ENCODE peak calls at places on chromosome 9, in five cellular contexts. Y, V, B, T and F are unnamed samples. For H3K79me1, the result is how much of the 10 kb centered on the place peaks cover.

GRCh38 chr9:130265431-130266235 is at the start of gene HMCN2:
- DNase-seq in B (peak), V (peak), Y (peak), T (peak), F (peak)

GRCh38 chr9:17490110-17490509 is 88.8 kb upstream of the SH3GL2 start:
- DNase-seq in V (no peak), T (no peak), B (no peak), Y (no peak), F (no peak)

GRCh38 chr9:70130266-70130665 is 86.6 kb downstream of the MAMDC2 start:
- DNase-seq in V (no peak), B (no peak), T (no peak), Y (no peak), F (peak)

GRCh38 chr9:134602547-134603362 is 38.8 kb upstream of the COL5A1 start:
- DNase-seq in Y (no peak), T (peak), V (peak), B (no peak), F (peak)

GRCh38 chr9:91810286-91810905 is 139.6 kb downstream of the ROR2 start:
- DNase-seq in B (peak), T (no peak), Y (no peak), V (no peak), F (no peak)

GRCh38 chr9:17486401-17486800 is 92.5 kb upstream of the SH3GL2 start:
- DNase-seq in V (no peak), T (no peak), Y (no peak), B (no peak), F (no peak)

GRCh38 chr9:134304712-134305111 is 21.5 kb upstream of the RXRA start:
- DNase-seq in V (no peak), Y (no peak), B (no peak), T (no peak), F (no peak)

GRCh38 chr9:107312651-107313050 is 29.6 kb downstream of the RAD23B start:
- DNase-seq in Y (no peak), V (no peak), B (no peak), T (peak), F (no peak)

GRCh38 chr9:135516132-135516860 is 4.9 kb upstream of the LCN1 start:
- DNase-seq in Y (no peak), B (no peak), T (no peak), V (peak), F (no peak)

GRCh38 chr9:120482424-120483186 is 97.4 kb downstream of the CDK5RAP2 start:
- DNase-seq in V (no peak), T (no peak), B (no peak), Y (no peak), F (no peak)

GRCh38 chr9:95157491-95158151 is 159.9 kb downstream of the FANCC start:
- DNase-seq in T (peak), Y (no peak), V (no peak), B (no peak), F (no peak)

GRCh38 chr9:117266855-117267497 is 147.9 kb downstream of the ASTN2 start:
- DNase-seq in B (no peak), V (no peak), T (no peak), Y (no peak), F (no peak)

GRCh38 chr9:108600896-108601295 is 254.9 kb downstream of the ACTL7B start:
- DNase-seq in Y (no peak), V (no peak), T (no peak), B (no peak), F (no peak)

GRCh38 chr9:114282926-114283325 is 40.0 kb upstream of the ORM1 start:
- DNase-seq in Y (no peak), T (peak), V (peak), B (no peak), F (peak)

GRCh38 chr9:128339761-128340690 is at the start of gene SLC27A4:
- DNase-seq in Y (peak), B (peak), V (peak), T (peak), F (peak)

GRCh38 chr9:99403371-99403770 is 181.3 kb downstream of the SEC61B start:
- DNase-seq in V (no peak), B (no peak), Y (no peak), T (no peak), F (peak)

GRCh38 chr9:113131689-113132151 is 19.1 kb upstream of the SLC31A2 start:
- DNase-seq in V (no peak), T (peak), Y (no peak), B (peak), F (peak)

GRCh38 chr9:112558476-112558875 is 71.8 kb downstream of the KIAA1958 start:
- DNase-seq in B (no peak), Y (no peak), V (no peak), T (no peak), F (peak)

GRCh38 chr9:121771418-121771817 is 120.0 kb downstream of the DAB2IP start:
- DNase-seq in B (no peak), T (peak), V (no peak), Y (no peak), F (no peak)

GRCh38 chr9:32742296-32742695 is 41.0 kb upstream of the TMEM215 start:
- DNase-seq in B (no peak), V (no peak), T (no peak), Y (no peak), F (peak)

GRCh38 chr9:32570262-32570661 is 2.7 kb downstream of the NDUFB6 start:
- DNase-seq in Y (no peak), B (no peak), T (no peak), V (no peak), F (no peak)

GRCh38 chr9:37005517-37006140 is 28.4 kb downstream of the PAX5 start:
- DNase-seq in B (no peak), T (no peak), Y (no peak), V (no peak), F (no peak)

GRCh38 chr9:128372188-128372641 is 1.0 kb downstream of the URM1 start:
- DNase-seq in V (no peak), Y (no peak), T (no peak), B (no peak), F (no peak)

GRCh38 chr9:113520109-113520642 is 56.6 kb downstream of the RGS3 start:
- DNase-seq in V (no peak), Y (no peak), T (peak), B (no peak), F (no peak)

GRCh38 chr9:125822902-125823301 is 75.7 kb downstream of the PBX3 start:
- DNase-seq in B (no peak), T (no peak), Y (no peak), V (no peak), F (no peak)

GRCh38 chr9:96449844-96450612 is at the start of gene HABP4:
- DNase-seq in T (peak), B (peak), V (peak), Y (peak), F (peak)

GRCh38 chr9:15370496-15371464 is 51.9 kb upstream of the SNAPC3 start:
- DNase-seq in V (no peak), Y (peak), T (no peak), B (no peak), F (no peak)
- H3K27ac ChIP-seq in V (no peak), Y (no peak), T (no peak), B (no peak), F (no peak)

DNA sequence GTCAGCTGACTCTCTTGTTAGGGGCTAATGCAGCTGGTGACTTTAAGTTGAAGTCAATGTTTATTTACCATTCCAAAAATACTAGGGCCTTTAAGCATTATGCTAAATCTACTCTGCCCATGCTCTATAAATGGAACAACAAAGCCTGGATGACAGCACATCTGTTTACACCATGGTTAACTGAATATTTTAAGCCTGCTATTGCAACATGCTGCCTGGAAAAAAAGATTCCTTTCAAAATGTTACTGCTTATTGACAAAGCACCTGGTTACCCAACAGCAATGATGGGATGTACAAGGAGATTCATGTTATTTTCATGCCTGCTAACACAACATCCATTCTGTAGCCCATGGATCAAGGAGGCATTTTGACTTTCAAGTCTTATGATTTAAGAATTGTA is 309.2 kb downstream of the NTRK2 start:
- DNase-seq in T (peak), B (no peak), V (no peak), Y (no peak), F (peak)
- H3K79me1 ChIP-seq in T (under half), B (under half), V (under half), Y (under half), F (under half)

GRCh38 chr9:77291714-77292113 is 114.4 kb downstream of the VPS13A start:
- DNase-seq in V (peak), B (no peak), Y (peak), T (peak), F (peak)
- H2BK12ac ChIP-seq in V (no peak), B (peak), Y (no peak), T (no peak), F (no peak)

DNA sequence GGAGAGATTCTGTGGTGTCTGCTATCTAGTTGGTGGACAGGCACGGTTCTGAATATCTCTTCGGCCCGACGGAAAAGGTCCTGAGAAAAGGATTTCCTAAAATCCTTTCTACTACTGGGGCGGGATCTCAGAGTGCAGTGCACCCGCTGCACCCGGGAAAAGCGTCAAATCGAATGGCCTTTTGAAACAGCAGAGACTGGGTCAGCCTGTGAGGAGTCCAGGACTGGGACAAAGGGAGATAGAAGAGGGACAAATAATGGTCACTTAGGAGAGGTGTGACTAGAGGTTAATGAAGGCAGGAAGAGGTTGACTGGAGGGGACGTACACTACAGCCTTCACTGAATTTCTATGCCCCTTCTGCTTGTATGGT is 1.5 kb downstream of the PLPPR1 start:
- DNase-seq in V (no peak), Y (no peak), T (no peak), B (no peak), F (no peak)
- H3K27ac ChIP-seq in V (no peak), Y (no peak), T (no peak), B (no peak), F (no peak)

DNA sequence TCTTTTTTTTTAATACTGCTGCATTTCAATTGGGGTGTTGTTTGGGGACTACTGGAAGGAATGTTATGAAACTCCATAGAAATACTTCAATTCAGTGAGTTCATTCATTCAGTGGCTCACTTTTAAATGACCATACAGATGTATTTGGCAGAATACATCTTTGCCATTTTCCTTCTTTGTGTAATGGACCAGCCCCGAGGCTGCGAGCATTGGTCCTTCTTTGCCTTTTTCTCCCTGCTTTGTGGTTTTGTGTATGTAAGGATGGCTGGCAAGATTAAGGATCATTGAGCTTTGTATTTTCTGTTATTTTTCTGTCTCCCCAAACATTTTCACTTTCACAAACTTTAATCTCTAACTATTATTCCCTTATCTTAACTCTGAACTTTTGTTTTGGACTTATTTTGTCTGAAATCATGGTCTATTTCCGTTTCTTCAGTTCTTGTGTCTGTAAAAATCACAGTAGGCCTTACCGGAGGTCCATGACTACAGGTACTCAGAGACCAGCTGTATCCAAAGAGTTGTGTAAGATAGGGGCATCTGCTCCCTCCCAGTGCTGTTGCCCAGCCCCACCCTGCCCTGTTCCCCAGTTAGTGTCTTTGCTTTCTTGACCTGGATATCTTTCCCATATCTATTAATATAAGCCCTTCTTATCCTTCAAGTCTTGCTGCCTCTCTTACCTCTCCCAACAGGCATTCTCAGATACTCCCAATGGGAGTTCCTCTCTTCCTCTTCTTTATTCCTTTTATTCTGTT is 154.3 kb upstream of the DMRT1 start:
- DNase-seq in V (no peak), B (no peak), T (no peak), Y (no peak), F (peak)
- H3K79me1 ChIP-seq in V (under half), B (under half), T (under half), Y (under half), F (under half)

GRCh38 chr9:97625620-97626019 is 7.5 kb downstream of the TSTD2 start:
- DNase-seq in B (no peak), Y (no peak), V (no peak), T (no peak), F (no peak)

GRCh38 chr9:97623946-97624345 is 9.2 kb downstream of the TSTD2 start:
- DNase-seq in Y (no peak), T (no peak), B (no peak), V (no peak), F (no peak)

GRCh38 chr9:97628668-97629067 is 4.5 kb downstream of the TSTD2 start:
- DNase-seq in Y (no peak), B (no peak), V (no peak), T (no peak), F (no peak)

GRCh38 chr9:97629136-97629535 is 4.0 kb downstream of the TSTD2 start:
- DNase-seq in V (no peak), B (no peak), Y (no peak), T (no peak), F (no peak)

DNA sequence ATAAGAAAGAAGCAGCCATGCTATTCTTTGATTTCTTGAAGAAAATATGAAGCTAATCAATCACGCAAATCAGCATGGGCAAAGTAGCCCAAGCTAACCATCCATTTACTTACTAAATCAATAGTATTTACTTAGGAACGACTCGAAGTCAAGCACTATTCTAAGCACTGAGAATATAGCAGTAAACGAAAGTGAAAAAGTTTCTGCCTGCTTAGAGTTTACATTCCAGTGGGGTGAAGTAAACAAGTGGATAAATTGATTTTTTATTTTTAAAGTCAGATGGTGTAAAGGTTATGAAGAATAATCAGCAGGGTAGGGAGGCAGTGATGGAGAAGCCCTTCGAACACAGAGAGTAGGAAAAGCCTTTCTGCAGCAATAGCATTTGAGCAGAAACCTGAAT is 5.5 kb downstream of the TSTD2 start:
- DNase-seq in T (peak), B (no peak), V (no peak), Y (no peak), F (no peak)
- H2BK12ac ChIP-seq in T (no peak), B (no peak), V (no peak), Y (no peak), F (no peak)